ENCODE peak calls at places on chromosomes 3 and 15, in seven cellular contexts. One of them, this sample, is unnamed.

GRCh38 chr15:75431682-75432081 is 19.8 kb downstream of the SIN3A start:
- DNase-seq in esophagus squamous epithelium: no peak
- DNase-seq in HepG2: no peak
- DNase-seq in fibroblast of pulmonary artery: no peak
- DNase-seq in breast epithelium: no peak
- DNase-seq in cardiac fibroblast: peak
- DNase-seq in tibial nerve: no peak
- DNase-seq in this sample: no peak

GRCh38 chr3:17554078-17554477 is 188.4 kb downstream of the TBC1D5 start:
- DNase-seq in esophagus squamous epithelium: no peak
- DNase-seq in fibroblast of pulmonary artery: no peak
- DNase-seq in breast epithelium: no peak
- DNase-seq in HepG2: no peak
- DNase-seq in tibial nerve: no peak
- DNase-seq in cardiac fibroblast: no peak
- DNase-seq in this sample: no peak

GRCh38 chr3:157467165-157467564 is 30.5 kb downstream of the PTX3 start:
- DNase-seq in HepG2: no peak
- DNase-seq in fibroblast of pulmonary artery: peak
- DNase-seq in breast epithelium: no peak
- DNase-seq in esophagus squamous epithelium: no peak
- DNase-seq in cardiac fibroblast: peak
- DNase-seq in tibial nerve: no peak
- DNase-seq in this sample: no peak

GRCh38 chr3:107117922-107118576 is 259.2 kb upstream of the CCDC54 start:
- DNase-seq in esophagus squamous epithelium: no peak
- DNase-seq in tibial nerve: peak
- DNase-seq in breast epithelium: no peak
- DNase-seq in HepG2: peak
- DNase-seq in cardiac fibroblast: peak
- DNase-seq in fibroblast of pulmonary artery: peak
- DNase-seq in this sample: no peak

GRCh38 chr3:126745760-126746394 is 41.8 kb downstream of the CHCHD6 start:
- DNase-seq in tibial nerve: no peak
- DNase-seq in breast epithelium: no peak
- DNase-seq in fibroblast of pulmonary artery: no peak
- DNase-seq in esophagus squamous epithelium: no peak
- DNase-seq in cardiac fibroblast: peak
- DNase-seq in HepG2: no peak
- DNase-seq in this sample: no peak

GRCh38 chr3:137582484-137582883 is 181.6 kb upstream of the SOX14 start:
- DNase-seq in tibial nerve: no peak
- DNase-seq in fibroblast of pulmonary artery: no peak
- DNase-seq in esophagus squamous epithelium: no peak
- DNase-seq in breast epithelium: no peak
- DNase-seq in cardiac fibroblast: no peak
- DNase-seq in HepG2: no peak
- DNase-seq in this sample: no peak

GRCh38 chr3:71703796-71704195 is 21.4 kb downstream of the EIF4E3 start:
- DNase-seq in cardiac fibroblast: no peak
- DNase-seq in tibial nerve: no peak
- DNase-seq in breast epithelium: no peak
- DNase-seq in HepG2: no peak
- DNase-seq in fibroblast of pulmonary artery: no peak
- DNase-seq in esophagus squamous epithelium: no peak
- DNase-seq in this sample: no peak

GRCh38 chr3:193118907-193119306 is 122.1 kb upstream of the PLAAT1 start:
- DNase-seq in tibial nerve: no peak
- DNase-seq in fibroblast of pulmonary artery: no peak
- DNase-seq in cardiac fibroblast: no peak
- DNase-seq in breast epithelium: no peak
- DNase-seq in esophagus squamous epithelium: no peak
- DNase-seq in HepG2: no peak
- DNase-seq in this sample: no peak

GRCh38 chr15:51697150-51697549 is 15.8 kb downstream of the SCG3 start:
- DNase-seq in breast epithelium: no peak
- DNase-seq in esophagus squamous epithelium: no peak
- DNase-seq in cardiac fibroblast: no peak
- DNase-seq in tibial nerve: no peak
- DNase-seq in fibroblast of pulmonary artery: no peak
- DNase-seq in HepG2: no peak
- DNase-seq in this sample: no peak

GRCh38 chr3:63746211-63746610 is 72.9 kb upstream of the C3orf49 start:
- DNase-seq in HepG2: no peak
- DNase-seq in esophagus squamous epithelium: no peak
- DNase-seq in breast epithelium: no peak
- DNase-seq in tibial nerve: no peak
- DNase-seq in fibroblast of pulmonary artery: no peak
- DNase-seq in cardiac fibroblast: no peak
- DNase-seq in this sample: no peak

GRCh38 chr3:4819294-4819693 is 159.9 kb upstream of the BHLHE40 start:
- DNase-seq in cardiac fibroblast: no peak
- DNase-seq in esophagus squamous epithelium: no peak
- DNase-seq in tibial nerve: no peak
- DNase-seq in fibroblast of pulmonary artery: no peak
- DNase-seq in breast epithelium: no peak
- DNase-seq in HepG2: no peak
- DNase-seq in this sample: no peak

GRCh38 chr3:52827866-52828376 is 2.6 kb downstream of the ITIH4 start:
- DNase-seq in breast epithelium: no peak
- DNase-seq in cardiac fibroblast: no peak
- DNase-seq in esophagus squamous epithelium: no peak
- DNase-seq in fibroblast of pulmonary artery: no peak
- DNase-seq in HepG2: peak
- DNase-seq in tibial nerve: no peak
- DNase-seq in this sample: no peak

GRCh38 chr3:99780749-99781148 is 36.9 kb upstream of the CMSS1 start:
- DNase-seq in cardiac fibroblast: peak
- DNase-seq in fibroblast of pulmonary artery: no peak
- DNase-seq in HepG2: no peak
- DNase-seq in breast epithelium: no peak
- DNase-seq in esophagus squamous epithelium: no peak
- DNase-seq in tibial nerve: no peak
- DNase-seq in this sample: no peak

GRCh38 chr3:164814106-164814505 is 264.2 kb downstream of the SI start:
- DNase-seq in cardiac fibroblast: no peak
- DNase-seq in esophagus squamous epithelium: no peak
- DNase-seq in breast epithelium: no peak
- DNase-seq in tibial nerve: no peak
- DNase-seq in HepG2: no peak
- DNase-seq in fibroblast of pulmonary artery: no peak
- DNase-seq in this sample: no peak
- H3K4me3 ChIP-seq in cardiac fibroblast: no peak
- H3K4me3 ChIP-seq in esophagus squamous epithelium: no peak
- H3K4me3 ChIP-seq in breast epithelium: no peak
- H3K4me3 ChIP-seq in tibial nerve: no peak
- H3K4me3 ChIP-seq in HepG2: no peak
- H3K4me3 ChIP-seq in fibroblast of pulmonary artery: no peak
- H3K4me3 ChIP-seq in this sample: no peak

DNA sequence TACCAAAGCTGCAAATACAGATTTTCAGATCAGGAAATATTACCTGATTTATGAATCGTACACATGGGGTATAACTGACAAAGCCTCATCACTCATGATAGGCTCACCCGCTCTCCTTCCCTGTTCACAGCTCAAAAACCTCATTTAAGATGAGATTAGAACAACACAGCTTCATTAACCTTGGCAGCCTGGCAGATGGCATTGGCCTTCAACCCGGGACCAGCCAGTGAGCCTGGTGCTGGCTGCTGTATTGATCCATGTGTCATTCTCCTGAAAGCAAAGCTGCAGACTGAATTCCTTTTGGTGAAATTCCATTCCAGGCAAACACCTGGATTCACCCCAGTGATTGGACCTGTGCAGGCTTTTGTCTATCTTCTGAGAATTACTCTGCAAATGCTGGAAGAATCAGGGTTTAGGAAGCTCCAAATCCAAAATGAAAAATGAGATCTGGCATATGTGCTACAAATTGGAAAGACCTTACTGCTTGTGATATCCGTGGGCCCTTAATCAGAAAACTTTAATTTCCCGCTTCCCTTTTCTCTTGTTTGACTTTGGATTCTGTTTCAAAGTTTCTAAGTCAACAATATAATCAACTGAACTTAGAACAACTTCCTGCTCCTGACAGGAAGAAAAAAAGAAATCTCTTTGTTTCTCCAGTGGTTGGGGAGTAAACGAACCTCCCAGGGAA is 189.1 kb upstream of the KBTBD8 start:
- DNase-seq in esophagus squamous epithelium: no peak
- DNase-seq in cardiac fibroblast: no peak
- DNase-seq in breast epithelium: no peak
- DNase-seq in HepG2: peak
- DNase-seq in tibial nerve: no peak
- DNase-seq in fibroblast of pulmonary artery: no peak
- DNase-seq in this sample: no peak
- H3K4me3 ChIP-seq in esophagus squamous epithelium: no peak
- H3K4me3 ChIP-seq in cardiac fibroblast: no peak
- H3K4me3 ChIP-seq in breast epithelium: no peak
- H3K4me3 ChIP-seq in HepG2: peak
- H3K4me3 ChIP-seq in tibial nerve: no peak
- H3K4me3 ChIP-seq in fibroblast of pulmonary artery: no peak
- H3K4me3 ChIP-seq in this sample: no peak

GRCh38 chr3:86988986-86989385 is 2.0 kb downstream of the VGLL3 start:
- DNase-seq in tibial nerve: no peak
- DNase-seq in fibroblast of pulmonary artery: no peak
- DNase-seq in HepG2: no peak
- DNase-seq in esophagus squamous epithelium: no peak
- DNase-seq in cardiac fibroblast: no peak
- DNase-seq in breast epithelium: no peak
- DNase-seq in this sample: no peak
- H3K4me3 ChIP-seq in tibial nerve: peak
- H3K4me3 ChIP-seq in fibroblast of pulmonary artery: peak
- H3K4me3 ChIP-seq in HepG2: no peak
- H3K4me3 ChIP-seq in esophagus squamous epithelium: no peak
- H3K4me3 ChIP-seq in cardiac fibroblast: peak
- H3K4me3 ChIP-seq in breast epithelium: peak
- H3K4me3 ChIP-seq in this sample: no peak

GRCh38 chr3:179528786-179529185 is 33.9 kb upstream of the ACTL6A start:
- DNase-seq in fibroblast of pulmonary artery: no peak
- DNase-seq in cardiac fibroblast: no peak
- DNase-seq in breast epithelium: no peak
- DNase-seq in tibial nerve: no peak
- DNase-seq in HepG2: no peak
- DNase-seq in esophagus squamous epithelium: no peak
- DNase-seq in this sample: no peak
- H3K4me3 ChIP-seq in fibroblast of pulmonary artery: no peak
- H3K4me3 ChIP-seq in cardiac fibroblast: no peak
- H3K4me3 ChIP-seq in breast epithelium: no peak
- H3K4me3 ChIP-seq in tibial nerve: no peak
- H3K4me3 ChIP-seq in HepG2: no peak
- H3K4me3 ChIP-seq in esophagus squamous epithelium: no peak
- H3K4me3 ChIP-seq in this sample: no peak

DNA sequence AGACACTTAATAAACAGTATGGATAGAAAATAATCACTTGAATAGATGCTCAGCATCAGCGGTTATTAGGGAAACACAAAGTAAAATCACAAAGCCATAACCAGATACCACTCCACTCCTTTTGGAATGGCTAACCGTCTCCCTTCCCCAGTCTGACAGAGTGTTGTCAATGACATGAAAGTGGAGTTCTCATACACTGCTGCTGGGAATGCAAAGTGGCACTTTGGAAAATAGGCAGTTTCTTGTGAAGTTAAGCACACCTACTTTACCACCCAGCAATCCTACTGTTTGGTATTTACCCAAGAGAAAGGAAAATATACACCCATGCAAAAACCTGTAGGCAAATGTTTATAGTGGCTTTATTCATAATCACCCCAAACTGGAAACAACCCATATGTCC is 81.0 kb upstream of the KLHL25 start:
- DNase-seq in fibroblast of pulmonary artery: no peak
- DNase-seq in esophagus squamous epithelium: no peak
- DNase-seq in breast epithelium: no peak
- DNase-seq in HepG2: no peak
- DNase-seq in cardiac fibroblast: no peak
- DNase-seq in tibial nerve: no peak
- DNase-seq in this sample: no peak
- H3K4me3 ChIP-seq in fibroblast of pulmonary artery: no peak
- H3K4me3 ChIP-seq in esophagus squamous epithelium: no peak
- H3K4me3 ChIP-seq in breast epithelium: no peak
- H3K4me3 ChIP-seq in HepG2: no peak
- H3K4me3 ChIP-seq in cardiac fibroblast: no peak
- H3K4me3 ChIP-seq in tibial nerve: no peak
- H3K4me3 ChIP-seq in this sample: no peak

DNA sequence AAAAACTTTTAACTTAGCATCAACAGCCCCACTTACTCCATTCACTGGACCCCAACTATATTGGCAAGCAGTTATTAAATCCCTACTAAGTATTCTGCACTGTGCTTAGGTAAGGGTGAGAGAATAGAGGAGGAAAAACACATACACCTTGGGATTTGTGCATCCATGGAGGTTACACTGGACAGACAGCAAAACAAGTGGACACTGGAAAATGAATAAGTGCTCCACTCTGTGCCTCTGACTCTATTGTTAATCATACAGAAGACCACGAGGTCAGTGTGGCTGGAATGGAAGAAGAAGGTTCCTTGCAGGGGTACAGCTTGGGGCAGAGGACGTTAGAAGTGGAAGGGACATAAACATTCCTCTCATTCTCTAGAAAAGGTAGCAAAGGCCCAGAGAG is 3.2 kb downstream of the ADCY5 start:
- DNase-seq in fibroblast of pulmonary artery: no peak
- DNase-seq in breast epithelium: no peak
- DNase-seq in esophagus squamous epithelium: no peak
- DNase-seq in cardiac fibroblast: no peak
- DNase-seq in tibial nerve: no peak
- DNase-seq in HepG2: no peak
- DNase-seq in this sample: no peak
- H3K4me3 ChIP-seq in fibroblast of pulmonary artery: no peak
- H3K4me3 ChIP-seq in breast epithelium: peak
- H3K4me3 ChIP-seq in esophagus squamous epithelium: no peak
- H3K4me3 ChIP-seq in cardiac fibroblast: no peak
- H3K4me3 ChIP-seq in tibial nerve: no peak
- H3K4me3 ChIP-seq in HepG2: no peak
- H3K4me3 ChIP-seq in this sample: no peak

DNA sequence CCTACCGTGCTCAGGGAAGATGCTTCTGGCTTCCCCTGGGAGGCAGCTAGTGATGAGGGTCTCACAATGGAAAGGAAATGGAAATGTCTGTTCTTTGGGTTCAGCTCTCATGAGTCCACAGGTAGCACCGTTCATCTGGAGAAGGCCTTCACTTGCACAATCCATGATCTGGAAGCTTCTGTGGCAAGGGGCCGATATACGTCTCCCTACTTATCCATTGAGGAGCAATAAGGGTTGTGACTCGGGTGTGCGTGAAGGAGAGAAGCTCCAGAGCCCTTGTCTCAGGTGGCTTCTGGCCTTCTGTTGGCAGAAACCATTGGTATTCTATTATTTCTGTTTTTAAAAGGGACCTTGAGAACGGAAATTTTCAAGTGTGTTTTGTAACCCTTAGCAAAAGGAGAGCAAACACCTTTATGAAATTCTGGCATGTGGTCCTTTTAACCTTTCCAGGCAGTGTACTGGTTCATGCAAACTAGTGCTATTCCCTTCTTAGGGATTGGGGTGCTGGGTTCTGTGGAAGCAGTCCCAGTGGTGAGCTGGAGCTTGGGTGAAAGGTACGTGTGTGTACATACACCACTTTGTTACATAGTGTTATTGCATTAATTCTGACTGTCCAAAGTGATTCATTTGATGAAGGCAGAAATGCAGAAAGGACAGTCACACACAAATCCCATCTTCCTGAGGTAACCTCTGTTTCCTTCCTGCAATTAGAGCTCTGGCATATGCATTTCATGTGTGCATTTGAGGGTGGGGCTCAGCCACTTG is 32.5 kb downstream of the KLF13 start:
- DNase-seq in esophagus squamous epithelium: no peak
- DNase-seq in tibial nerve: no peak
- DNase-seq in breast epithelium: no peak
- DNase-seq in cardiac fibroblast: no peak
- DNase-seq in fibroblast of pulmonary artery: no peak
- DNase-seq in HepG2: no peak
- DNase-seq in this sample: no peak
- H3K4me3 ChIP-seq in esophagus squamous epithelium: no peak
- H3K4me3 ChIP-seq in tibial nerve: no peak
- H3K4me3 ChIP-seq in breast epithelium: no peak
- H3K4me3 ChIP-seq in cardiac fibroblast: no peak
- H3K4me3 ChIP-seq in fibroblast of pulmonary artery: no peak
- H3K4me3 ChIP-seq in HepG2: no peak
- H3K4me3 ChIP-seq in this sample: peak

This sample was measured in effector memory CD4-positive, alpha-beta T cell.